ENCODE peak calls at places on chromosomes 5 and 9, in seven cellular contexts. One of them, this sample, is unnamed.

GRCh38 chr5:165805756-165806155 is 2300.3 kb downstream of the MAT2B start:
- DNase-seq in spleen: no peak
- DNase-seq in effector memory CD4-positive, alpha-beta T cell: no peak
- DNase-seq in adrenal gland: no peak
- DNase-seq in cardiac muscle cell: peak; percentile 21
- DNase-seq in stomach: no peak
- DNase-seq in upper lobe of right lung: no peak
- DNase-seq in this sample: no peak

GRCh38 chr5:162837161-162837560 is 600.2 kb upstream of the CCNG1 start:
- DNase-seq in spleen: no peak
- DNase-seq in effector memory CD4-positive, alpha-beta T cell: no peak
- DNase-seq in adrenal gland: no peak
- DNase-seq in cardiac muscle cell: no peak
- DNase-seq in stomach: no peak
- DNase-seq in upper lobe of right lung: no peak
- DNase-seq in this sample: no peak

GRCh38 chr5:144352732-144353317 is 182.2 kb downstream of the KCTD16 start:
- DNase-seq in spleen: no peak
- DNase-seq in effector memory CD4-positive, alpha-beta T cell: no peak
- DNase-seq in adrenal gland: no peak
- DNase-seq in cardiac muscle cell: no peak
- DNase-seq in stomach: no peak
- DNase-seq in upper lobe of right lung: no peak
- DNase-seq in this sample: no peak

GRCh38 chr9:16202913-16203734 is 650.3 kb downstream of the CCDC171 start:
- DNase-seq in spleen: no peak
- DNase-seq in effector memory CD4-positive, alpha-beta T cell: no peak
- DNase-seq in adrenal gland: no peak
- DNase-seq in cardiac muscle cell: no peak
- DNase-seq in stomach: no peak
- DNase-seq in upper lobe of right lung: no peak
- DNase-seq in this sample: no peak

GRCh38 chr9:29422445-29422844 is 1849.2 kb upstream of the C9orf72 start:
- DNase-seq in spleen: no peak
- DNase-seq in effector memory CD4-positive, alpha-beta T cell: no peak
- DNase-seq in adrenal gland: no peak
- DNase-seq in cardiac muscle cell: no peak
- DNase-seq in stomach: no peak
- DNase-seq in upper lobe of right lung: no peak
- DNase-seq in this sample: no peak

GRCh38 chr5:77867914-77868313 is 91.8 kb upstream of the TBCA start:
- DNase-seq in spleen: no peak
- DNase-seq in effector memory CD4-positive, alpha-beta T cell: no peak
- DNase-seq in adrenal gland: no peak
- DNase-seq in cardiac muscle cell: no peak
- DNase-seq in stomach: no peak
- DNase-seq in upper lobe of right lung: no peak
- DNase-seq in this sample: no peak

GRCh38 chr5:107147584-107147983 is 523.2 kb downstream of the EFNA5 start:
- DNase-seq in spleen: no peak
- DNase-seq in effector memory CD4-positive, alpha-beta T cell: no peak
- DNase-seq in adrenal gland: no peak
- DNase-seq in cardiac muscle cell: no peak
- DNase-seq in stomach: no peak
- DNase-seq in upper lobe of right lung: no peak
- DNase-seq in this sample: no peak

GRCh38 chr9:70390922-70391321 is 23.5 kb downstream of the KLF9 start:
- DNase-seq in spleen: no peak
- DNase-seq in effector memory CD4-positive, alpha-beta T cell: no peak
- DNase-seq in adrenal gland: no peak
- DNase-seq in cardiac muscle cell: no peak
- DNase-seq in stomach: no peak
- DNase-seq in upper lobe of right lung: no peak
- DNase-seq in this sample: no peak

GRCh38 chr5:58450811-58451629 is 8.9 kb downstream of the PLK2 start:
- DNase-seq in spleen: no peak
- DNase-seq in effector memory CD4-positive, alpha-beta T cell: no peak
- DNase-seq in adrenal gland: no peak
- DNase-seq in cardiac muscle cell: no peak
- DNase-seq in stomach: no peak
- DNase-seq in upper lobe of right lung: no peak
- DNase-seq in this sample: no peak

GRCh38 chr9:70085241-70085640 is 41.6 kb downstream of the MAMDC2 start:
- DNase-seq in spleen: no peak
- DNase-seq in effector memory CD4-positive, alpha-beta T cell: no peak
- DNase-seq in adrenal gland: no peak
- DNase-seq in cardiac muscle cell: peak; percentile 73
- DNase-seq in stomach: no peak
- DNase-seq in upper lobe of right lung: no peak
- DNase-seq in this sample: no peak

GRCh38 chr5:54969856-54970828 is 15.3 kb downstream of the ESM1 start:
- DNase-seq in spleen: no peak
- DNase-seq in effector memory CD4-positive, alpha-beta T cell: no peak
- DNase-seq in adrenal gland: no peak
- DNase-seq in cardiac muscle cell: no peak
- DNase-seq in stomach: no peak
- DNase-seq in upper lobe of right lung: no peak
- DNase-seq in this sample: no peak

GRCh38 chr5:111234125-111234524 is 9.9 kb downstream of the CAMK4 start:
- DNase-seq in spleen: no peak
- DNase-seq in effector memory CD4-positive, alpha-beta T cell: no peak
- DNase-seq in adrenal gland: no peak
- DNase-seq in cardiac muscle cell: no peak
- DNase-seq in stomach: no peak
- DNase-seq in upper lobe of right lung: no peak
- DNase-seq in this sample: no peak

GRCh38 chr5:6446626-6447309 is 1.9 kb upstream of the UBE2QL1 start:
- DNase-seq in spleen: no peak
- DNase-seq in effector memory CD4-positive, alpha-beta T cell: no peak
- DNase-seq in adrenal gland: no peak
- DNase-seq in cardiac muscle cell: peak; percentile 11
- DNase-seq in stomach: no peak
- DNase-seq in upper lobe of right lung: no peak
- DNase-seq in this sample: no peak

GRCh38 chr5:151947924-151948323 is 23.3 kb upstream of the GLRA1 start:
- DNase-seq in spleen: no peak
- DNase-seq in effector memory CD4-positive, alpha-beta T cell: no peak
- DNase-seq in adrenal gland: no peak
- DNase-seq in cardiac muscle cell: no peak
- DNase-seq in stomach: no peak
- DNase-seq in upper lobe of right lung: no peak
- DNase-seq in this sample: no peak

GRCh38 chr9:114452219-114453169 is 52.8 kb downstream of the WHRN start:
- DNase-seq in spleen: no peak
- DNase-seq in effector memory CD4-positive, alpha-beta T cell: peak; percentile 7
- DNase-seq in adrenal gland: peak; percentile 80
- DNase-seq in cardiac muscle cell: peak; percentile 36
- DNase-seq in stomach: peak; percentile 55
- DNase-seq in upper lobe of right lung: peak; percentile 62
- DNase-seq in this sample: no peak

GRCh38 chr9:96222132-96222531 is 79.8 kb downstream of the HSD17B3 start:
- DNase-seq in spleen: no peak
- DNase-seq in effector memory CD4-positive, alpha-beta T cell: no peak
- DNase-seq in adrenal gland: no peak
- DNase-seq in cardiac muscle cell: no peak
- DNase-seq in stomach: no peak
- DNase-seq in upper lobe of right lung: no peak
- DNase-seq in this sample: no peak

GRCh38 chr5:127337876-127338275 is 47.3 kb downstream of the MEGF10 start:
- DNase-seq in spleen: no peak
- DNase-seq in effector memory CD4-positive, alpha-beta T cell: no peak
- DNase-seq in adrenal gland: no peak
- DNase-seq in cardiac muscle cell: no peak
- DNase-seq in stomach: no peak
- DNase-seq in upper lobe of right lung: no peak
- DNase-seq in this sample: no peak

GRCh38 chr9:3074247-3074646 is 230.4 kb upstream of the PUM3 start:
- DNase-seq in spleen: no peak
- DNase-seq in effector memory CD4-positive, alpha-beta T cell: no peak
- DNase-seq in adrenal gland: no peak
- DNase-seq in cardiac muscle cell: no peak
- DNase-seq in stomach: no peak
- DNase-seq in upper lobe of right lung: no peak
- DNase-seq in this sample: no peak

GRCh38 chr9:105146677-105147076 is 97.8 kb upstream of the SLC44A1 start:
- DNase-seq in spleen: no peak
- DNase-seq in effector memory CD4-positive, alpha-beta T cell: no peak
- DNase-seq in adrenal gland: peak; percentile 83
- DNase-seq in cardiac muscle cell: no peak
- DNase-seq in stomach: no peak
- DNase-seq in upper lobe of right lung: no peak
- DNase-seq in this sample: no peak

GRCh38 chr5:72377920-72378635 is 57.9 kb downstream of the PTCD2 start:
- DNase-seq in spleen: no peak
- DNase-seq in effector memory CD4-positive, alpha-beta T cell: no peak
- DNase-seq in adrenal gland: peak; percentile 85
- DNase-seq in cardiac muscle cell: no peak
- DNase-seq in stomach: no peak
- DNase-seq in upper lobe of right lung: no peak
- DNase-seq in this sample: no peak

GRCh38 chr5:1794896-1795290 is 4.7 kb downstream of the MRPL36 start:
- DNase-seq in spleen: no peak
- DNase-seq in effector memory CD4-positive, alpha-beta T cell: no peak
- DNase-seq in adrenal gland: no peak
- DNase-seq in cardiac muscle cell: no peak
- DNase-seq in stomach: no peak
- DNase-seq in upper lobe of right lung: no peak
- DNase-seq in this sample: no peak

GRCh38 chr5:1791176-1791575 is 8.5 kb downstream of the MRPL36 start:
- DNase-seq in spleen: peak; percentile 55
- DNase-seq in effector memory CD4-positive, alpha-beta T cell: no peak
- DNase-seq in adrenal gland: no peak
- DNase-seq in cardiac muscle cell: no peak
- DNase-seq in stomach: no peak
- DNase-seq in upper lobe of right lung: peak; percentile 20
- DNase-seq in this sample: no peak

GRCh38 chr5:1792842-1793266 is 6.8 kb downstream of the MRPL36 start:
- DNase-seq in spleen: peak; percentile 81
- DNase-seq in effector memory CD4-positive, alpha-beta T cell: peak; percentile 59
- DNase-seq in adrenal gland: no peak
- DNase-seq in cardiac muscle cell: no peak
- DNase-seq in stomach: peak; percentile 38
- DNase-seq in upper lobe of right lung: no peak
- DNase-seq in this sample: no peak

GRCh38 chr5:1793966-1794895 is 5.4 kb downstream of the MRPL36 start:
- DNase-seq in spleen: no peak
- DNase-seq in effector memory CD4-positive, alpha-beta T cell: no peak
- DNase-seq in adrenal gland: no peak
- DNase-seq in cardiac muscle cell: no peak
- DNase-seq in stomach: no peak
- DNase-seq in upper lobe of right lung: no peak
- DNase-seq in this sample: no peak

DNA sequence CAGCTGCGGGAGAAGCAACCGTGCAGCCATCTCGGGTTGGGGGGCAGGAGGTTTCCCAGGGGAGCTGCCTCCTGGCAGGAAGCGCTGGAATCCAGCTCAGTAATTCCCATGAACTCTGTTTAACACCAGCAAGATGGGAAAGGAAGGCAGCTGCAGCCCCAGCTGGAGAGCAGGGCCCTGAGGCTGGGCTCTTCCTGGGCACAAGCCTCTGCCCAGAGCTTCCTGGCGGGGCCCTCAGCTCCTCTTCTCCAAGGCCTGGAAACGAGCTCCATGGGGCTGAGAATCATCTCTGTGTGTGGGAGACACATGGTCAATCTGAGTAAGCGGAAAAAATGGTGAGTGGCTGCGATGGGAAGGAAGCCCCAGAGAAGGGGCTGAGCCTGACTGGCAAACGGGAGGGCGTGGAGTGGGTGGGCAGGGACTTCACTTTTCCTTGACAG is 6.3 kb downstream of the MRPL36 start:
- DNase-seq in spleen: peak; percentile 72
- DNase-seq in effector memory CD4-positive, alpha-beta T cell: no peak
- DNase-seq in adrenal gland: no peak
- DNase-seq in cardiac muscle cell: no peak
- DNase-seq in stomach: no peak
- DNase-seq in upper lobe of right lung: no peak
- DNase-seq in this sample: no peak
- H3K27ac ChIP-seq in spleen: peak overlapping the region; percentile 81
- H3K27ac ChIP-seq in effector memory CD4-positive, alpha-beta T cell: peak overlapping the region; percentile 51
- H3K27ac ChIP-seq in adrenal gland: no peak overlapping the region
- H3K27ac ChIP-seq in cardiac muscle cell: no peak overlapping the region
- H3K27ac ChIP-seq in stomach: peak overlapping the region; percentile 31
- H3K27ac ChIP-seq in upper lobe of right lung: peak overlapping the region; percentile 17
- H3K27ac ChIP-seq in this sample: no peak overlapping the region

DNA sequence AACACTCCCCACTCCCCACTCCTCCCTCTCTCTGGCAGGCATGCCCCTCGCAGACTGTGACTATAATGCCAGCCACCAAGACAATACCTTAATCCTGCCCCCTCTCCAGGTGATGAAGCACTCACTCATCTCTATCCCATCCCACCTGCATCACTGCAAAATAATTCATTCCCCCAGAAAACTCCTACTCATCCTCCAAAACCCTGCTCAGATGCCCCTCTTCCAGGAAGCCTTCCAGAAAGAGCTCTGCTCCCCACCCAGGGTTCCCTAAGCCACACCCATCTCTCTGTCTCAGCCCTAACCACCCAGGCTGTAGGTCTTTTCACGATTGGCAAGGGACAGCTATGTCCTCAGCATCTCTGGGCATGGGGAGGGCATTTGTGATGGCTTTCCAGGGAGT is 17.2 kb downstream of the NR5A1 start:
- DNase-seq in spleen: no peak
- DNase-seq in effector memory CD4-positive, alpha-beta T cell: no peak
- DNase-seq in adrenal gland: no peak
- DNase-seq in cardiac muscle cell: no peak
- DNase-seq in stomach: no peak
- DNase-seq in upper lobe of right lung: no peak
- DNase-seq in this sample: no peak
- H3K27me3 ChIP-seq in spleen: peaks cover 23% of the 10 kb centered on the region
- H3K27me3 ChIP-seq in effector memory CD4-positive, alpha-beta T cell: no peaks in the 10 kb centered on the region
- H3K27me3 ChIP-seq in adrenal gland: no peaks in the 10 kb centered on the region
- H3K27me3 ChIP-seq in cardiac muscle cell: no peaks in the 10 kb centered on the region
- H3K27me3 ChIP-seq in stomach: peaks cover 19% of the 10 kb centered on the region
- H3K27me3 ChIP-seq in upper lobe of right lung: peaks cover 24% of the 10 kb centered on the region
- H3K27me3 ChIP-seq in this sample: peaks cover 2% of the 10 kb centered on the region

GRCh38 chr5:62152394-62153123 is 153.4 kb upstream of the KIF2A start:
- DNase-seq in spleen: no peak
- DNase-seq in effector memory CD4-positive, alpha-beta T cell: no peak
- DNase-seq in adrenal gland: no peak
- DNase-seq in cardiac muscle cell: no peak
- DNase-seq in stomach: no peak
- DNase-seq in upper lobe of right lung: no peak
- DNase-seq in this sample: no peak
- H3K27ac ChIP-seq in spleen: no peak overlapping the region
- H3K27ac ChIP-seq in effector memory CD4-positive, alpha-beta T cell: no peak overlapping the region
- H3K27ac ChIP-seq in adrenal gland: no peak overlapping the region
- H3K27ac ChIP-seq in cardiac muscle cell: no peak overlapping the region
- H3K27ac ChIP-seq in stomach: no peak overlapping the region
- H3K27ac ChIP-seq in upper lobe of right lung: no peak overlapping the region
- H3K27ac ChIP-seq in this sample: no peak overlapping the region

DNA sequence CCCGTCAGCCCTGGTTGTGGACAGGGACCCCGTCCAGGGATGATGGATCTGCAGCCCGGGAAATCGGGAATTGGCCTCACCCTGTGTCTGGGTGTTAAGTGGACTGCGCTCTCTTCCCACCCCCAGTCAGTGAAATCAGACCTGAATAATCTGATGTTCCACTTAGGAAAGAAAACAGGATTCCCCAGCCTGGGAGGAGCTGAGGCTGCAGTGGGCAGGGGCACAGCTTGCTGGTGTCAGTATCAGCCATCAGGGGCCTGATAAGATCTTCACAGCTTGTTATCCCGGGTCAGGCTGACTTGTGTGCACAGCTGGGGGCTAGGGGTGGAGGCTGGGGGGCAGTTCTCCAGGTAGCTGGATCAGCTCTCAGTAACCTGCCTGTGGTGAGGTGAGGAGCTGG is 29.1 kb downstream of the LMX1B start:
- DNase-seq in spleen: no peak
- DNase-seq in effector memory CD4-positive, alpha-beta T cell: no peak
- DNase-seq in adrenal gland: no peak
- DNase-seq in cardiac muscle cell: no peak
- DNase-seq in stomach: no peak
- DNase-seq in upper lobe of right lung: no peak
- DNase-seq in this sample: no peak
- H3K27me3 ChIP-seq in spleen: peaks cover 96% of the 10 kb centered on the region
- H3K27me3 ChIP-seq in effector memory CD4-positive, alpha-beta T cell: peaks cover 15% of the 10 kb centered on the region
- H3K27me3 ChIP-seq in adrenal gland: peaks cover 40% of the 10 kb centered on the region
- H3K27me3 ChIP-seq in cardiac muscle cell: peaks cover 100% of the 10 kb centered on the region
- H3K27me3 ChIP-seq in stomach: peaks cover 46% of the 10 kb centered on the region
- H3K27me3 ChIP-seq in upper lobe of right lung: peaks cover 80% of the 10 kb centered on the region
- H3K27me3 ChIP-seq in this sample: no peaks in the 10 kb centered on the region